ENCODE peak calls at places on chromosomes 3 and 15, in four cellular contexts. One of them, this sample, is unnamed.

GRCh38 chr15:62798536-62798935 is 244.0 kb upstream of the TPM1 start:
- DNase-seq in GM12878: no peak
- DNase-seq in K562: no peak
- DNase-seq in HepG2: no peak
- DNase-seq in this sample: no peak

GRCh38 chr15:96328101-96328958 is 2.2 kb upstream of the NR2F2 start:
- DNase-seq in K562: no peak
- DNase-seq in HepG2: no peak
- DNase-seq in GM12878: no peak
- DNase-seq in this sample: no peak

GRCh38 chr15:84653910-84654688 is at the start of gene WDR73:
- DNase-seq in K562: peak
- DNase-seq in GM12878: peak
- DNase-seq in HepG2: peak
- DNase-seq in this sample: peak

GRCh38 chr15:41796457-41796856 is 22.2 kb downstream of the MAPKBP1 start:
- DNase-seq in K562: no peak
- DNase-seq in GM12878: no peak
- DNase-seq in HepG2: peak
- DNase-seq in this sample: no peak

GRCh38 chr3:175852560-175852959 is 993.4 kb downstream of the NAALADL2 start:
- DNase-seq in HepG2: no peak
- DNase-seq in K562: no peak
- DNase-seq in GM12878: no peak
- DNase-seq in this sample: no peak

GRCh38 chr15:97991972-97992541 is 31.6 kb downstream of the ARRDC4 start:
- DNase-seq in K562: no peak
- DNase-seq in HepG2: no peak
- DNase-seq in GM12878: no peak
- DNase-seq in this sample: no peak

GRCh38 chr15:95259965-95260364 is 1028.6 kb downstream of the MCTP2 start:
- DNase-seq in K562: peak
- DNase-seq in HepG2: no peak
- DNase-seq in GM12878: no peak
- DNase-seq in this sample: no peak

GRCh38 chr15:88106063-88106462 is 150.5 kb downstream of the NTRK3 start:
- DNase-seq in HepG2: no peak
- DNase-seq in K562: no peak
- DNase-seq in GM12878: no peak
- DNase-seq in this sample: no peak

GRCh38 chr15:100602822-100603393 is 519 bp downstream of the ASB7 start:
- DNase-seq in K562: peak
- DNase-seq in GM12878: peak
- DNase-seq in HepG2: peak
- DNase-seq in this sample: peak

GRCh38 chr15:26901036-26901435 is 34.2 kb downstream of the GABRA5 start:
- DNase-seq in K562: no peak
- DNase-seq in GM12878: no peak
- DNase-seq in HepG2: no peak
- DNase-seq in this sample: no peak

GRCh38 chr3:180280601-180281000 is 243.9 kb upstream of the PEX5L start:
- DNase-seq in GM12878: no peak
- DNase-seq in HepG2: no peak
- DNase-seq in K562: no peak
- DNase-seq in this sample: no peak
- TF ChIP-seq FOXK2 in GM12878: no peak
- TF ChIP-seq FOXK2 in HepG2: no peak
- TF ChIP-seq FOXK2 in K562: no peak
- TF ChIP-seq FOXK2 in this sample: no peak

GRCh38 chr3:115885621-115886020 is 262.3 kb downstream of the GAP43 start:
- DNase-seq in HepG2: no peak
- DNase-seq in GM12878: no peak
- DNase-seq in K562: no peak
- DNase-seq in this sample: peak
- TF ChIP-seq SP1 in HepG2: no peak
- TF ChIP-seq SP1 in GM12878: no peak
- TF ChIP-seq SP1 in K562: no peak
- TF ChIP-seq SP1 in this sample: no peak

GRCh38 chr3:73503781-73504180 is 121.0 kb downstream of the PDZRN3 start:
- DNase-seq in HepG2: no peak
- DNase-seq in GM12878: no peak
- DNase-seq in K562: no peak
- DNase-seq in this sample: no peak
- TF ChIP-seq FOXM1 in HepG2: no peak
- TF ChIP-seq FOXM1 in GM12878: no peak
- TF ChIP-seq FOXM1 in K562: no peak
- TF ChIP-seq FOXM1 in this sample: no peak

GRCh38 chr15:25240461-25241021 is 198.3 kb downstream of the UBE3A start:
- DNase-seq in GM12878: no peak
- DNase-seq in K562: no peak
- DNase-seq in HepG2: no peak
- DNase-seq in this sample: no peak
- TF ChIP-seq FOXK2 in GM12878: no peak
- TF ChIP-seq FOXK2 in K562: no peak
- TF ChIP-seq FOXK2 in HepG2: no peak
- TF ChIP-seq FOXK2 in this sample: no peak

DNA sequence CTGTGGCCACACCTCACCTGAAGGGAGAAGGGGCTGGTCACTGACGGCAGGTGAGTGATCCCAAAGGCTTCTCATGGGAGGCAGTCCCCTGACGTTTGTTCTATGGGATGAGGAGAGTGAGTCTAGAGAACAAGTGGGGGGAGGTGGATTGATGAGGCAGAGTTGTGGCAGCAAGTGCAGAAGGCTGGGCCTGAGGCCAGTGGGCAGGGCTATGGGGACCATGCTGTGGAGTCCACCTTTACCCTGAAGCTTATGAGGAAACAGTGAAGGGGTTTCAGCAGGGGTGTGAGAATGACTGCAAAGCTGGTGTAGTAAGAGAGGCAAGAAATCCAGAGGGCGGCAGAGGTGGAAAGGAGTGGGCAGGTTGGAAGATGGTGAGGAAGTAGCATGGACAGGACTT is 96.9 kb upstream of the PFN2 start:
- DNase-seq in K562: no peak
- DNase-seq in GM12878: no peak
- DNase-seq in HepG2: no peak
- DNase-seq in this sample: no peak
- TF ChIP-seq SP1 in K562: no peak
- TF ChIP-seq SP1 in GM12878: no peak
- TF ChIP-seq SP1 in HepG2: no peak
- TF ChIP-seq SP1 in this sample: no peak

DNA sequence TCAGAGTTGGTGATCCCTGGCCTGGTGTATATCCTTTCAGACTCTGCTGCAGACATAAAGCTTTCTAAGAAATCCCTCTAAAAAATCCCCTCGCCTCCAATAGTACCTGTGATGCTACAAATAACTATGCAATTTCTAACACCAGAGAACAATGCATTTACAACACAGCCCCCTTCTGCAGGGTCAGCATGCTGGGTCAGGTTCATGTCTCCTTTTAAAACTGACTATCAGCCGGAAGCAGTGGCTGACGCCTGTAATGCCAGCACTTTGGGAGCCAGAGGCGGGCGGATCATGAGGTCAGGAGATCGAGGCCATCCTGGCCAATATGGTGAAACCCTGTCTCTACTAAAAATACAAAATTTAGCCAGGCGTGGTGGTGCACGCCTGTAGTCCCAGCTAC is 77.0 kb upstream of the SPATA12 start:
- DNase-seq in GM12878: no peak
- DNase-seq in HepG2: no peak
- DNase-seq in K562: no peak
- DNase-seq in this sample: no peak
- TF ChIP-seq FOXM1 in GM12878: no peak
- TF ChIP-seq FOXM1 in HepG2: no peak
- TF ChIP-seq FOXM1 in K562: no peak
- TF ChIP-seq FOXM1 in this sample: no peak

DNA sequence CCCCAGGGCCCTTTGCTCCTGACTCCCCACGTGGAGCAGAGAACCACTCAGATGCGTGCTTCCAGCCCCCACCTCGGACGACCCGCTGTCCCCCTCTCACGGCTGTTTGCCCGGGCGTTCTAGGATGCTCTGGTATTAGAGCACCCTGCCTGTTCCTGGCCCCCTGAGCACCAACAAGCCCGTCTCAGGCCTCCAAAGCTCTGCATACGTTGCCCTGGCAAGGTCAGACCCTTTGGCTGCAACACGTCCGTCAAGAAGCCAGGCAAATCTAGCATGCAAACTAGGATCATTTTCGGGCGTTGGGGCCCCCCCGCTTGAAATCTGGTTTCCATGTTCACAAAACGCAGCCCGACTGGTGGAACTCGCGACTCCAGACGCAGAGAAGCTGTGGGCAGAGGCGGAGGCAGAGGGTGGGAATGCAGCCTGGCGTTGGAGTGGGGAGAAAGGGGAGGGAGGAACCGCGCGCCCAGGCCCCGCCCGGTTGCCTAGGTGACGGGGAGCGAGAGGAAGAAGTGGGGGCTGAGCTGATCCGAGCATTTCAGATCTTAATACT is 86.2 kb upstream of the PIAS1 start:
- DNase-seq in K562: peak
- DNase-seq in HepG2: no peak
- DNase-seq in GM12878: no peak
- DNase-seq in this sample: peak
- TF ChIP-seq FOXK2 in K562: no peak
- TF ChIP-seq FOXK2 in HepG2: no peak
- TF ChIP-seq FOXK2 in GM12878: no peak
- TF ChIP-seq FOXK2 in this sample: no peak

GRCh38 chr15:37574985-37575384 is 359.5 kb upstream of the TMCO5A start:
- DNase-seq in HepG2: no peak
- DNase-seq in GM12878: no peak
- DNase-seq in K562: no peak
- DNase-seq in this sample: no peak
- TF ChIP-seq SP1 in HepG2: no peak
- TF ChIP-seq SP1 in GM12878: no peak
- TF ChIP-seq SP1 in K562: no peak
- TF ChIP-seq SP1 in this sample: no peak

GRCh38 chr3:43106293-43106628 is 382 bp upstream of the POMGNT2 start:
- DNase-seq in HepG2: no peak
- DNase-seq in K562: no peak
- DNase-seq in GM12878: no peak
- DNase-seq in this sample: peak

GRCh38 chr3:43104039-43104438 is 1.8 kb downstream of the POMGNT2 start:
- DNase-seq in K562: no peak
- DNase-seq in GM12878: no peak
- DNase-seq in HepG2: no peak
- DNase-seq in this sample: no peak

GRCh38 chr3:43104786-43105185 is 1.1 kb downstream of the POMGNT2 start:
- DNase-seq in K562: no peak
- DNase-seq in GM12878: no peak
- DNase-seq in HepG2: no peak
- DNase-seq in this sample: no peak

GRCh38 chr3:43105597-43106292 is at the start of gene POMGNT2:
- DNase-seq in K562: peak
- DNase-seq in GM12878: peak
- DNase-seq in HepG2: peak
- DNase-seq in this sample: peak

GRCh38 chr3:43105224-43105596 is 669 bp downstream of the POMGNT2 start:
- DNase-seq in GM12878: no peak
- DNase-seq in K562: no peak
- DNase-seq in HepG2: no peak
- DNase-seq in this sample: peak
- TF ChIP-seq FOXM1 in GM12878: no peak
- TF ChIP-seq FOXM1 in K562: no peak
- TF ChIP-seq FOXM1 in HepG2: no peak
- TF ChIP-seq FOXM1 in this sample: no peak

DNA sequence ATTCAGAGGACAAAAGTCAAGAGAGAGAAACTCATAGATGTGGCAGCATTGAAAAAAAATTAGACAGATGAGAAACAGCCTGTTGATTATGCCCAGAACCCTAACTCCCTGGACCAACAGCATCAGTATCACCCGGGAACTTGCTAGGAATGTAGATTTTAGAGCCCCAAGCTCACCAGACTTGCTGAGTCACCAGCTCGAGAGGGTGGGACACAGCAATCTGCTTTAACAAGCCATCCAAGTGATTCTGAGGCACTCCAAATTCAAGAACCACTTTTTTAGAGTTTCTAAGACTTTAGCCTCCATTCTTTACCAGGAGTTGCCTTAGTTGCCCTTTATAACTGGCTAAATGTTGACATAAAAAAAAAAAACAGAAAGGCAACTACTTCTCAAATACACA is 70.9 kb downstream of the CGGBP1 start:
- DNase-seq in K562: no peak
- DNase-seq in GM12878: no peak
- DNase-seq in HepG2: no peak
- DNase-seq in this sample: no peak
- TF ChIP-seq FOXK2 in K562: no peak
- TF ChIP-seq FOXK2 in GM12878: no peak
- TF ChIP-seq FOXK2 in HepG2: no peak
- TF ChIP-seq FOXK2 in this sample: no peak